ENCODE peak calls at places on chromosome 1, in four cellular contexts. One of them, this sample, is unnamed.

GRCh38 chr1:117605164-117605810 is 561 bp upstream of the TENT5C start:
- DNase-seq in K562: no peak
- DNase-seq in WTC11: peak
- DNase-seq in HepG2: peak
- DNase-seq in this sample: no peak

GRCh38 chr1:3691421-3692204 is 39.3 kb downstream of the TP73 start:
- DNase-seq in K562: no peak
- DNase-seq in WTC11: no peak
- DNase-seq in HepG2: no peak
- DNase-seq in this sample: no peak

GRCh38 chr1:8025061-8025670 is 943 bp downstream of the ERRFI1 start:
- DNase-seq in K562: no peak
- DNase-seq in WTC11: no peak
- DNase-seq in HepG2: no peak
- DNase-seq in this sample: no peak

GRCh38 chr1:201228011-201228983 is 37.7 kb downstream of the IGFN1 start:
- DNase-seq in K562: no peak
- DNase-seq in WTC11: no peak
- DNase-seq in HepG2: no peak
- DNase-seq in this sample: no peak

GRCh38 chr1:112515311-112516009 is 6.7 kb downstream of the WNT2B start:
- DNase-seq in K562: no peak
- DNase-seq in WTC11: peak
- DNase-seq in HepG2: peak
- DNase-seq in this sample: no peak

GRCh38 chr1:180930687-180931086 is 18.0 kb downstream of the KIAA1614 start:
- DNase-seq in K562: no peak
- DNase-seq in WTC11: no peak
- DNase-seq in HepG2: no peak
- DNase-seq in this sample: no peak

GRCh38 chr1:53091841-53092645 is 30.0 kb downstream of the PODN start:
- DNase-seq in K562: no peak
- DNase-seq in WTC11: no peak
- DNase-seq in HepG2: no peak
- DNase-seq in this sample: no peak

GRCh38 chr1:203625623-203626189 is 926 bp upstream of the ATP2B4 start:
- DNase-seq in K562: peak
- DNase-seq in WTC11: no peak
- DNase-seq in HepG2: peak
- DNase-seq in this sample: peak

GRCh38 chr1:150236614-150236934 is 662 bp upstream of the ANP32E start:
- DNase-seq in K562: no peak
- DNase-seq in WTC11: no peak
- DNase-seq in HepG2: no peak
- DNase-seq in this sample: no peak

GRCh38 chr1:231485029-231485784 is 43.3 kb upstream of the TSNAX start:
- DNase-seq in K562: no peak
- DNase-seq in WTC11: no peak
- DNase-seq in HepG2: peak
- DNase-seq in this sample: no peak

GRCh38 chr1:231139659-231140650 is 21.9 kb upstream of the TRIM67 start:
- DNase-seq in K562: no peak
- DNase-seq in WTC11: no peak
- DNase-seq in HepG2: peak
- DNase-seq in this sample: no peak

GRCh38 chr1:81689531-81689941 is 111.2 kb upstream of the ADGRL2 start:
- DNase-seq in K562: no peak
- DNase-seq in WTC11: no peak
- DNase-seq in HepG2: no peak
- DNase-seq in this sample: no peak

GRCh38 chr1:213507472-213508223 is 456.6 kb downstream of the RPS6KC1 start:
- DNase-seq in K562: no peak
- DNase-seq in WTC11: no peak
- DNase-seq in HepG2: peak
- DNase-seq in this sample: no peak

GRCh38 chr1:18192182-18192581 is 84.6 kb downstream of the IGSF21 start:
- DNase-seq in K562: no peak
- DNase-seq in WTC11: no peak
- DNase-seq in HepG2: no peak
- DNase-seq in this sample: no peak

GRCh38 chr1:2474933-2475371 is 1.1 kb upstream of the PLCH2 start:
- DNase-seq in K562: peak
- DNase-seq in WTC11: no peak
- DNase-seq in HepG2: no peak
- DNase-seq in this sample: no peak

GRCh38 chr1:95035536-95035935 is 37.2 kb downstream of the ALG14 start:
- DNase-seq in K562: no peak
- DNase-seq in WTC11: no peak
- DNase-seq in HepG2: no peak
- DNase-seq in this sample: no peak

GRCh38 chr1:243501002-243501401 is 245.2 kb downstream of the SDCCAG8 start:
- DNase-seq in K562: no peak
- DNase-seq in WTC11: no peak
- DNase-seq in HepG2: no peak
- DNase-seq in this sample: no peak

GRCh38 chr1:175332515-175332914 is 139.9 kb upstream of the KIAA0040 start:
- DNase-seq in K562: no peak
- DNase-seq in WTC11: no peak
- DNase-seq in HepG2: no peak
- DNase-seq in this sample: no peak

GRCh38 chr1:33659641-33660040 is 187.2 kb downstream of the ZSCAN20 start:
- DNase-seq in K562: no peak
- DNase-seq in WTC11: no peak
- DNase-seq in HepG2: no peak
- DNase-seq in this sample: no peak

GRCh38 chr1:160705176-160705745 is 6.4 kb downstream of the CD48 start:
- DNase-seq in K562: no peak
- DNase-seq in WTC11: no peak
- DNase-seq in HepG2: no peak
- DNase-seq in this sample: no peak

GRCh38 chr1:160911441-160911840 is 26.5 kb upstream of the ITLN1 start:
- DNase-seq in K562: peak
- DNase-seq in WTC11: no peak
- DNase-seq in HepG2: no peak
- DNase-seq in this sample: no peak

GRCh38 chr1:147451628-147452027 is 89.7 kb upstream of the BCL9 start:
- DNase-seq in K562: no peak
- DNase-seq in WTC11: no peak
- DNase-seq in HepG2: no peak
- DNase-seq in this sample: no peak

GRCh38 chr1:248807067-248807737 is 18.5 kb downstream of the SH3BP5L start:
- DNase-seq in K562: peak
- DNase-seq in WTC11: peak
- DNase-seq in HepG2: peak
- DNase-seq in this sample: no peak

GRCh38 chr1:237863234-237863633 is 27.5 kb downstream of the ZP4 start:
- DNase-seq in K562: no peak
- DNase-seq in WTC11: no peak
- DNase-seq in HepG2: no peak
- DNase-seq in this sample: no peak

GRCh38 chr1:16033101-16033632 is 10.4 kb upstream of the CLCNKB start:
- DNase-seq in K562: no peak
- DNase-seq in WTC11: no peak
- DNase-seq in HepG2: no peak
- DNase-seq in this sample: no peak

GRCh38 chr1:44723064-44723463 is 7.9 kb downstream of the RNU5D-1 start:
- DNase-seq in K562: no peak
- DNase-seq in WTC11: no peak
- DNase-seq in HepG2: no peak
- DNase-seq in this sample: no peak

GRCh38 chr1:226520640-226521355 is 27.8 kb upstream of the STUM start:
- DNase-seq in K562: no peak
- DNase-seq in WTC11: peak
- DNase-seq in HepG2: no peak
- DNase-seq in this sample: no peak

GRCh38 chr1:36982708-36983107 is 51.6 kb downstream of the GRIK3 start:
- DNase-seq in K562: no peak
- DNase-seq in WTC11: peak
- DNase-seq in HepG2: no peak
- DNase-seq in this sample: no peak

GRCh38 chr1:214076341-214077035 is 88.7 kb downstream of the PROX1 start:
- DNase-seq in K562: no peak
- DNase-seq in WTC11: no peak
- DNase-seq in HepG2: no peak
- DNase-seq in this sample: no peak

GRCh38 chr1:171645553-171646336 is 6.7 kb downstream of the MYOC start:
- DNase-seq in K562: no peak
- DNase-seq in WTC11: no peak
- DNase-seq in HepG2: no peak
- DNase-seq in this sample: no peak

DNA sequence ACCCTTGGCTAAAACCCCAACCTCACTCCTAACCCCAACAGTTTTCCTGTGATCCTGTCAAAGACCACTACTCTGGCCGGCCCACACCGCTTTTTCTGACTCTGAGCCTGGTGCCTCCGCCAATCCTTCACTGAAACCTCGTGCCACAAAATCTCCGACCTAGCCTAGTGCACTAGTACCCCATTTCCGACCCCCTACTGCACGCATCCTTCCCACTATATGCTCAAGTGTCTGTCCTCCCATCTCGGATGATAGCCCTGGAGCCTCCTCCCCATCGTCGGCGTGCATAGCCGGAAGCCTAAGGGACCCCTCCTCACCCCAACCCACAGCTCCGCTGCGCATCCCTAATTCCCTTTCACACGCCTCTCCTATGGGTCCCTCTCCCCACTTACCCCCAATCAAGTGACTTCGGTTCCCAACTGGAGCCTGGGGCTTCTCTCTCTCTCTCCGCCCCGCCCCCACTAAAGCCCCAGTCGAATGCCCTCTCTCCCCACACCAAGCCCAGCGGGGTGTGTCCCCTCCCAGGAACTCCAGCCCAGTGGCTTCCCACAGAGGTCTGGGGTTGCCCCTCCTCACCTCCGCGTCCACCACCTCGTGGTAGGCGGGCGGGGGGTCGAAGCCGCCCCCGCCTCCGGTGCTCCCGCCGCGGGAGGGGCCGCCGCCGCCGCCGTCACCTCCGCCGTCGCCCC is 806 bp downstream of the USP24 start:
- DNase-seq in K562: peak
- DNase-seq in WTC11: peak
- DNase-seq in HepG2: peak
- DNase-seq in this sample: no peak
- TF ChIP-seq CREM in K562: no peak
- TF ChIP-seq CREM in WTC11: no peak
- TF ChIP-seq CREM in HepG2: peak
- TF ChIP-seq CREM in this sample: peak

DNA sequence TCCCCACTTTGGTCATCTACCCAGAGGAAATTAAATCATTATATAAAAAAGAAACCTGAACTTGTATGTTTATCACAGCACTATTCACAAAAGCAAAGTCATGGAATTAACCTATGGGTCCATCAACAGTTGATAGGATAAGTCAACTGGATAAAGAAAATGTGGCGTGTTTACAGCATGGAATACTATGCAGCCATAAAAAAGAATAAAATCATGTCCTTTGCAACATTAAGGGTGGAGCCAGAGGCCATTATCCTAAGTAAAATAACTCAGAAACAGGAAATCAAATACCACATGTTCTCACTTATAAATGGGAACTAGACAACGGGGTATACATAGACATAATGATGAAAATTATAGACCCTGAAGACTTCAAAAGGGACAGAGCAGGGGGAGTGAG is 27.6 kb upstream of the KCNK1 start:
- DNase-seq in K562: no peak
- DNase-seq in WTC11: no peak
- DNase-seq in HepG2: no peak
- DNase-seq in this sample: no peak
- TF ChIP-seq CREM in K562: no peak
- TF ChIP-seq CREM in WTC11: no peak
- TF ChIP-seq CREM in HepG2: no peak
- TF ChIP-seq CREM in this sample: no peak

GRCh38 chr1:13951793-13952751 is 252.1 kb downstream of the PRDM2 start:
- DNase-seq in K562: no peak
- DNase-seq in WTC11: no peak
- DNase-seq in HepG2: no peak
- DNase-seq in this sample: no peak

GRCh38 chr1:13952985-13953384 is 253.0 kb downstream of the PRDM2 start:
- DNase-seq in K562: no peak
- DNase-seq in WTC11: no peak
- DNase-seq in HepG2: no peak
- DNase-seq in this sample: no peak

GRCh38 chr1:13950637-13951036 is 250.6 kb downstream of the PRDM2 start:
- DNase-seq in K562: peak
- DNase-seq in WTC11: peak
- DNase-seq in HepG2: no peak
- DNase-seq in this sample: no peak

GRCh38 chr1:13960376-13960987 is 260.5 kb downstream of the PRDM2 start:
- DNase-seq in K562: peak
- DNase-seq in WTC11: peak
- DNase-seq in HepG2: peak
- DNase-seq in this sample: peak

DNA sequence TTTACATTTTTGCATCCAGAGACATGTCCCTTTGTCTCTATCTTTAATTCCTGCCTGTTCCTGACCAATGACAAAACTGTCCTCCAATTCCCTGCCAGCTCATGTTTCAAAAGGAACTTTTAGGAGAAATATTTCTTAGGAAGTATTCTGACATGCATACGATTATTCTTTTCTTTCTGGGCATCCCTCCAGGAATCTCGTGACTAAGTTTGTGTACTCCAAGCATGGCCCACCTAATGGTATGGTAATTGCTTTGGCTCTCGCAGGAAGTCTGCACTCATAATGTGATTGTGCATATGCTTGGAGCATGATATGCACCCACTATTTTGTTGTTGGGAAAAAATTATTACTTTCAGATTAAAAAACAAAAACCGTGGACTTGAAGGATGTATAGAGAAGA is 256.4 kb downstream of the PRDM2 start:
- DNase-seq in K562: no peak
- DNase-seq in WTC11: no peak
- DNase-seq in HepG2: no peak
- DNase-seq in this sample: no peak
- TF ChIP-seq CREM in K562: no peak
- TF ChIP-seq CREM in WTC11: no peak
- TF ChIP-seq CREM in HepG2: no peak
- TF ChIP-seq CREM in this sample: no peak

GRCh38 chr1:151510020-151510405 is 1.2 kb upstream of the CGN start:
- DNase-seq in K562: no peak
- DNase-seq in WTC11: peak
- DNase-seq in HepG2: no peak
- DNase-seq in this sample: no peak
- TF ChIP-seq CREM in K562: no peak
- TF ChIP-seq CREM in WTC11: no peak
- TF ChIP-seq CREM in HepG2: no peak
- TF ChIP-seq CREM in this sample: no peak

This sample was measured in GM12878.